ENCODE peak calls at places on chromosomes 1 and 21, in ten cellular contexts. H is mucosa of descending colon; L is right lobe of liver; I is astrocyte of the spinal cord; D is BE2C; Y is lower leg skin; V is ovary; N is tibial nerve; G is AG04450; K is CD4-positive, alpha-beta memory T cell. B is an unnamed sample.

GRCh38 chr1:10635385-10635896 is 160.7 kb downstream of the PEX14 start:
- DNase-seq in H (peak), L (no peak), I (peak), D (no peak), Y (peak), V (no peak), N (no peak), G (no peak), K (no peak), B (no peak)

GRCh38 chr1:109272021-109272799 is 10.7 kb downstream of the PSRC1 start:
- DNase-seq in H (peak), L (peak), I (no peak), D (peak), Y (no peak), V (no peak), N (no peak), G (no peak), K (no peak), B (no peak)

GRCh38 chr1:24266398-24266941 is 52.7 kb upstream of the GRHL3 start:
- DNase-seq in H (no peak), L (no peak), I (peak), D (no peak), Y (no peak), V (no peak), N (no peak), G (peak), K (no peak), B (no peak)

GRCh38 chr1:101431956-101432510 is 195.2 kb downstream of the S1PR1 start:
- DNase-seq in H (no peak), L (no peak), I (no peak), D (peak), Y (no peak), V (no peak), N (no peak), G (no peak), K (no peak), B (no peak)

GRCh38 chr1:199688133-199688676 is 339.3 kb upstream of the NR5A2 start:
- DNase-seq in H (no peak), L (no peak), I (no peak), D (no peak), Y (no peak), V (no peak), N (no peak), G (no peak), K (no peak), B (no peak)

GRCh38 chr1:58155418-58156123 is 391.0 kb downstream of the OMA1 start:
- DNase-seq in H (no peak), L (peak), I (no peak), D (peak), Y (no peak), V (no peak), N (no peak), G (no peak), K (no peak), B (no peak)

GRCh38 chr1:66751160-66751559 is 1.1 kb upstream of the DYNLT5 start:
- DNase-seq in H (no peak), L (no peak), I (no peak), D (no peak), Y (no peak), V (no peak), N (no peak), G (no peak), K (no peak), B (no peak)

GRCh38 chr1:21069549-21069948 is 107.1 kb downstream of the EIF4G3 start:
- DNase-seq in H (no peak), L (no peak), I (peak), D (no peak), Y (no peak), V (no peak), N (no peak), G (peak), K (no peak), B (no peak)

GRCh38 chr21:21373969-21374368 is 375.8 kb downstream of the NCAM2 start:
- DNase-seq in H (no peak), L (no peak), I (peak), D (no peak), Y (no peak), V (no peak), N (no peak), G (no peak), K (no peak), B (no peak)

GRCh38 chr1:227540170-227541098 is 22.9 kb upstream of the ZNF678 start:
- DNase-seq in H (peak), L (no peak), I (no peak), D (peak), Y (no peak), V (no peak), N (no peak), G (no peak), K (no peak), B (no peak)

GRCh38 chr1:94538243-94538827 is 3.2 kb downstream of the F3 start:
- DNase-seq in H (no peak), L (no peak), I (peak), D (no peak), Y (no peak), V (peak), N (no peak), G (no peak), K (no peak), B (no peak)
- H3K4me3 ChIP-seq in H (no peak), L (no peak), I (peak), D (no peak), Y (no peak), V (peak), N (peak), G (peak), K (no peak), B (peak)

DNA sequence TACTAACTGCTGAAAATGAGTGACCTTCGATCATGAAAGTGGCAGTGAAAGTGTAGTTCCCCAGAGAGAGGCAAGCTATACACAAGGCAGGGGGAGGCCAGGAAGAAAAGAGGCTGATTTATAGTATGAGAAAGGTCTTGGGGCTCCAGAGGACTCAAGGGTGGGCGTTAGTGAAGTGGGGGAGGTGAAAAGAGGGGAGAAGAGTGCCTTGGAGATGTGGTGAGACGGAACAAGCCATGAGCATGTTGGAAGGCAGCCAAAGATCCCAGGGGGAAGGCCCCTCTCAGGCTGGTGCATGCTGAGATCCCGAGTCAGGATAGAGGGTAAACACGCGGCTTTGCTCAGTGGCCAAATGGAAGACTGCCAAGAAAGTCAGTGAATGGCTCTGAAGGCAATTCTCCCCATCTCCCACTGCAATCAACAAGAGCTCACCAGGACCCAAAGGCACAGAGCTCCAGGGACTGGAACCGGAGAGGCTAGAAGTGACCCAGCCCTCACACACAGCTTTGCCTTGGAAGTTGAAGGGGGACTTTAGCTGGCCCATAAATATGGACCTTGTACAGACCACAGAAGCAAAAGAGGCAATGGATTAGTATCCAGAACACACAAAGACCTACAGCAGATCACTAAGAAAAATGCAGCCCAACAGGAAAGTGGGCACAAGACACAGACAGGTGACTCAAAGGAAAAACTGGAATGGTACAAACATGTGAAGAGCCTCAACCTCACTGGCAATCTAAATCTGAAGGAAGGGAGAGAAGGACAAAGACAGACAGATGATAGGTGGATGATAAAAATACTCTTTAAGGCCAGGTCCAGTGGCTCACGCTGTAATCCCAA is 49.6 kb downstream of the HSF2BP start:
- DNase-seq in H (peak), L (peak), I (peak), D (peak), Y (no peak), V (peak), N (no peak), G (no peak), K (no peak), B (no peak)
- H3K4me3 ChIP-seq in H (no peak), L (no peak), I (no peak), D (peak), Y (no peak), V (no peak), N (no peak), G (no peak), K (no peak), B (no peak)

GRCh38 chr21:30592140-30592539 is at the start of gene KRTAP6-3:
- DNase-seq in H (no peak), L (no peak), I (no peak), D (no peak), Y (no peak), V (no peak), N (no peak), G (no peak), K (no peak), B (no peak)
- H3K4me3 ChIP-seq in H (no peak), L (no peak), I (no peak), D (no peak), Y (no peak), V (no peak), N (no peak), G (no peak), K (no peak), B (no peak)

GRCh38 chr21:18245493-18245967 is 897 bp downstream of the CHODL start:
- DNase-seq in H (no peak), L (peak), I (peak), D (peak), Y (no peak), V (no peak), N (no peak), G (no peak), K (no peak), B (no peak)

GRCh38 chr21:18248171-18248570 is 3.5 kb downstream of the CHODL start:
- DNase-seq in H (no peak), L (no peak), I (no peak), D (no peak), Y (no peak), V (no peak), N (no peak), G (no peak), K (no peak), B (no peak)

GRCh38 chr21:18249542-18250152 is 5.0 kb downstream of the CHODL start:
- DNase-seq in H (no peak), L (no peak), I (no peak), D (peak), Y (no peak), V (no peak), N (no peak), G (no peak), K (no peak), B (no peak)

GRCh38 chr21:18244721-18245486 is at the start of gene CHODL:
- DNase-seq in H (no peak), L (peak), I (peak), D (peak), Y (no peak), V (no peak), N (no peak), G (no peak), K (no peak), B (no peak)
- H3K4me3 ChIP-seq in H (no peak), L (peak), I (peak), D (peak), Y (no peak), V (peak), N (peak), G (no peak), K (no peak), B (peak)

DNA sequence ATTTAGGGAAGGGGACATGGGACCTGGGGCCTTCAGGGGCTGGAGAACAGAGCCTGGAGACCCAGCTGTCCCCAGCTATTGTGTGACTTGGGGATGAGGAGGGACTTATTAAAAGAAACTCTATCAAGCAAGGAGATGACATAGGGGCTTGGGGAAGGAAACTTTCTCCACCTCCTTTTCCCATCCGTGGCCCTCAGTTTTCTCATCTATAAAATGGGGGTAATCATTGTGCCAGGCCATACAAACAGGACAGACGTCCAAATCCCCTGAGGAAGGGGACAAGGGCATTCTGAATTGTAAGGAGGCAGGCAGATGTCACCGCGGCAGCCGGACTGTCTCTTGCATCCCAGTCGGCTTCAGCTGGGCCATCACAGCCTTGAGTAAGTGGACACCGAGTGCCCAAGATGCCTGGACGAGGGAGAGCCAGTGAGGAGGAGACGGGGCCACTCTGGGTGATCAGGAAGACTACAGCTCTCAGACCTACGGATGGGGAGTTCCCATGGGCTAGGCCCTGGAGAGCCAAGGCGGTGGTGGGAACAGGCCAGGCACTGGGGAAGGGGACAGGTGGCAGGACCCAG is 1.9 kb downstream of the FBXO2 start:
- DNase-seq in H (no peak), L (no peak), I (no peak), D (no peak), Y (no peak), V (no peak), N (no peak), G (no peak), K (no peak), B (no peak)
- H3K4me3 ChIP-seq in H (no peak), L (no peak), I (no peak), D (no peak), Y (no peak), V (no peak), N (no peak), G (no peak), K (no peak), B (no peak)

DNA sequence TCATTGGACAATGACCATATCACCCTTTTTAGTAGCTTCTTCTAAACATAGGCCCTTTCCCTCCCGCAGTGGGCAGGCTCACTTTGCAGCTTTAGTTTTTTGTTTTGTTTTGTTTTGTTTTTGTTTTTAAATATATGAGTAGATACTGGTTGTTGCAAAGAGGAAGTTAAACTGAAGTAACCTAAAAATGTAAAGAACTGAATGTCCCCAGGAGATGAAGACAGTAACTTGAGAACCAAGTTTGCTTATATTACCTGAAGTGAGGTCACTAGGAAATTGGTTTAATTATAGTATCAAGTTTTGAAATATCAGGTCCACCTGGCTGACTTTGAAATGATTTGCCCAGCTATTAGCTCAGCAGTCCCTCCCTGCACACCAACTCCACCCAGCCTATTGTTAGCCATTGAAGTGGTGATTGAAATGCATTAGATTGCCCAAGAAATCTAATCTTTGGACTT is 18.2 kb downstream of the SMAP2 start:
- DNase-seq in H (no peak), L (no peak), I (no peak), D (no peak), Y (no peak), V (no peak), N (no peak), G (no peak), K (no peak), B (no peak)
- H3K4me3 ChIP-seq in H (no peak), L (no peak), I (no peak), D (no peak), Y (no peak), V (no peak), N (no peak), G (no peak), K (peak), B (no peak)

GRCh38 chr1:16013908-16014258 is 4.0 kb downstream of the HSPB7 start:
- DNase-seq in H (no peak), L (no peak), I (no peak), D (no peak), Y (no peak), V (peak), N (no peak), G (no peak), K (no peak), B (no peak)
- H3K4me3 ChIP-seq in H (no peak), L (no peak), I (no peak), D (no peak), Y (no peak), V (no peak), N (no peak), G (no peak), K (no peak), B (no peak)

GRCh38 chr1:154593390-154593789 is 14.6 kb downstream of the ADAR start:
- DNase-seq in H (no peak), L (no peak), I (no peak), D (no peak), Y (no peak), V (no peak), N (no peak), G (no peak), K (no peak), B (no peak)
- H3K4me3 ChIP-seq in H (no peak), L (no peak), I (no peak), D (no peak), Y (no peak), V (no peak), N (no peak), G (no peak), K (no peak), B (no peak)

DNA sequence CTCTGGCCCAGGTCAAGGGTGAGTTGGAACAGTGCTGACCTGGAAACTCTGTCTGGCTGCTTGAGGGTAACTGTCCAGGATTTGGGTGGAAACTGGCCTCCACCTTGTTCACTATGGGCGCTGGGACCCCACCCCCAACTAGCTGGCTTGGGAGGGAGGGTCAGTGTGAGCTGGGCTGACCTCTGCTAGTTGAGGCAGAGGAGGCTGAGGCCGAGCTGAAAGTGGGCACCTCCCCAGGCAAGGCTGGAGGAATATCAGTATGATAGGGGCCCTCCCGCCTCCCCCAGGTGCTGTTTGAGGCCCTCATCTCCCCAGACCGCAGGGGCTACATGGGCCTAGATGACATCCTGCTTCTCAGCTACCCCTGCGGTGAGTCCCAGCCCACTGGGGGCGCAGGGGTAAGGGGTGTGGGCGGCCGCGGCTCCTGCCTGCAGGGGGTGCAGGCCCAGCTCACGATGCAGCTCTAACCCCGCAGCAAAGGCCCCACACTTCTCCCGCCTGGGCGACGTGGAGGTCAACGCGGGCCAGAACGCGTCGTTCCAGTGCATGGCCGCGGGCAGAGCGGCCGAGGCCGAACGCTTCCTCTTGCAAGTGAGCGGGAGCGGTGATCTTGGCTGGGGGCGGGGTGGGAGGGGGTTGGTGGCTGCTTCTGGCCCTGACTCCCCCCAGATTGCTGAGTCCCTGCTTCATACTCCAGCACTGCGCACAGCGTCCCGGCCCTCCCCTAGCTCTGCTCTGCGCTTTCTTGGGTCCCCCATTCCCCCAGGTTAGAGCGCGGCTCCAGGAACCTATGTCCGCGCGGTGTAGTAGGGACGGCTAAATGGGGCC is 22.9 kb downstream of the PTPRU start:
- DNase-seq in H (no peak), L (no peak), I (no peak), D (no peak), Y (no peak), V (no peak), N (no peak), G (no peak), K (no peak), B (no peak)
- H3K4me3 ChIP-seq in H (no peak), L (peak), I (peak), D (no peak), Y (no peak), V (peak), N (peak), G (peak), K (peak), B (peak)

DNA sequence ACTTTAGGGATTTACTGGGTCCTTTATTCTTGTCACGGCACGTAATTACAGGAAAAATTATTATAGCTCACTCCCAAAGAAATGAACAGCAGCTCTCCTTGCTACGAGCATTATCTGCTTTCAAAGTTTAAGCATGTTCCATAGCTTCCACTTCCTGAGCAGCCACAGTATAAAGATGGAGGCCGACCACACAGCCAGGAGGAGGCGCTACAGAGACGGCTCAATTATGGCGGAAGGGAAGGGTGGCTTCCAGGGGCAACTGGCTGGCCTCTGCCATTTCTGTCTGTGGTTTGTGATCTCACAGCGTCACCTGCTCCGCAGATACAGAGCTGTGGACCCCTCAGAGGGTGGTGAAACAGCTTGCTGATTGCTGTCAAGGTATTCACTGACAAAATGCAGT is 212.3 kb upstream of the GREM2 start:
- DNase-seq in H (no peak), L (no peak), I (no peak), D (no peak), Y (no peak), V (no peak), N (no peak), G (no peak), K (no peak), B (no peak)
- H3K4me3 ChIP-seq in H (no peak), L (no peak), I (no peak), D (no peak), Y (no peak), V (no peak), N (no peak), G (no peak), K (no peak), B (no peak)